ENCODE peak calls at places on chromosomes 7 and 10, in four cellular contexts. O, J, S and E are unnamed samples. For H3K4me1, the result is how much of the 10 kb centered on the place peaks cover.

GRCh38 chr7:100444311-100445278 is 8.3 kb upstream of the PPP1R35 start:
- DNase-seq in O (no peak), J (no peak), S (peak), E (no peak)

GRCh38 chr7:22632674-22633073 is 94.3 kb upstream of the IL6 start:
- DNase-seq in O (no peak), J (no peak), S (no peak), E (no peak)

GRCh38 chr10:106577266-106577665 is 587.2 kb downstream of the SORCS1 start:
- DNase-seq in O (no peak), J (no peak), S (no peak), E (peak)

GRCh38 chr7:157238087-157238486 is 98.7 kb upstream of the DNAJB6 start:
- DNase-seq in O (no peak), J (no peak), S (no peak), E (no peak)

GRCh38 chr10:112966191-112966855 is 16.3 kb downstream of the TCF7L2 start:
- DNase-seq in O (no peak), J (no peak), S (no peak), E (no peak)

GRCh38 chr10:94706089-94706488 is 22.6 kb downstream of the CYP2C18 start:
- DNase-seq in O (no peak), J (no peak), S (no peak), E (no peak)

GRCh38 chr7:77459311-77459726 is 43.2 kb upstream of the GSAP start:
- DNase-seq in O (no peak), J (no peak), S (no peak), E (no peak)

GRCh38 chr10:7889947-7890542 is 71.7 kb downstream of the TAF3 start:
- DNase-seq in O (no peak), J (no peak), S (no peak), E (no peak)

GRCh38 chr7:120554960-120555571 is 282.1 kb downstream of the KCND2 start:
- DNase-seq in O (no peak), J (no peak), S (no peak), E (peak)

GRCh38 chr10:17273403-17273802 is 45.4 kb downstream of the VIM start:
- DNase-seq in O (no peak), J (no peak), S (no peak), E (peak)

GRCh38 chr10:101939718-101940117 is 96.1 kb upstream of the KCNIP2 start:
- DNase-seq in O (no peak), J (no peak), S (no peak), E (no peak)

GRCh38 chr10:34756584-34756983 is 58.5 kb downstream of the PARD3 start:
- DNase-seq in O (no peak), J (no peak), S (no peak), E (no peak)

GRCh38 chr7:47361746-47362215 is 220.1 kb downstream of the TNS3 start:
- DNase-seq in O (no peak), J (no peak), S (no peak), E (peak)

GRCh38 chr10:120453319-120453718 is 3.7 kb upstream of the PLPP4 start:
- DNase-seq in O (no peak), J (no peak), S (no peak), E (no peak)

GRCh38 chr7:45157653-45158401 is at the start of gene RAMP3:
- DNase-seq in O (peak), J (no peak), S (no peak), E (no peak)

GRCh38 chr10:108862691-108863350 is 1060.5 kb downstream of the XPNPEP1 start:
- DNase-seq in O (no peak), J (no peak), S (no peak), E (no peak)

GRCh38 chr7:128955981-128956380 is 18.3 kb downstream of the IRF5 start:
- DNase-seq in O (no peak), J (no peak), S (no peak), E (no peak)

GRCh38 chr7:37052673-37053072 is 328.4 kb upstream of the AOAH start:
- DNase-seq in O (no peak), J (peak), S (no peak), E (no peak)

GRCh38 chr10:102322914-102323313 is 72.6 kb upstream of the NFKB2 start:
- DNase-seq in O (no peak), J (peak), S (no peak), E (no peak)

GRCh38 chr7:57403601-57404342 is 46.2 kb upstream of the ZNF716 start:
- DNase-seq in O (peak), J (no peak), S (peak), E (no peak)

GRCh38 chr7:31119249-31119648 is 67.1 kb downstream of the ADCYAP1R1 start:
- DNase-seq in O (no peak), J (no peak), S (no peak), E (no peak)

GRCh38 chr10:5536486-5536885 is 11.7 kb downstream of the CALML3 start:
- DNase-seq in O (peak), J (no peak), S (no peak), E (no peak)

GRCh38 chr10:116254422-116255152 is 18.4 kb downstream of the GFRA1 start:
- DNase-seq in O (no peak), J (no peak), S (no peak), E (no peak)

GRCh38 chr10:120979435-120980315 is 128.5 kb downstream of the WDR11 start:
- DNase-seq in O (peak), J (no peak), S (no peak), E (no peak)

GRCh38 chr10:46026106-46026505 is 4.3 kb downstream of the NCOA4 start:
- DNase-seq in O (no peak), J (no peak), S (no peak), E (no peak)

GRCh38 chr10:100739516-100740368 is 5.6 kb upstream of the PAX2 start:
- DNase-seq in O (no peak), J (no peak), S (no peak), E (no peak)

GRCh38 chr7:74029991-74030415 is 2.0 kb downstream of the ELN start:
- DNase-seq in O (no peak), J (no peak), S (no peak), E (no peak)

GRCh38 chr7:1085910-1086421 is 1.9 kb upstream of the GPER1 start:
- DNase-seq in O (peak), J (no peak), S (no peak), E (no peak)

GRCh38 chr10:114822771-114823463 is 1.3 kb downstream of the FHIP2A start:
- DNase-seq in O (no peak), J (no peak), S (no peak), E (no peak)

GRCh38 chr10:131825150-131825907 is 75.5 kb upstream of the PPP2R2D start:
- DNase-seq in O (peak), J (no peak), S (peak), E (no peak)

GRCh38 chr7:39458346-39458745 is 107.9 kb upstream of the YAE1 start:
- DNase-seq in O (no peak), J (no peak), S (no peak), E (no peak)

GRCh38 chr7:23157679-23158078 is 24.2 kb upstream of the NUP42 start:
- DNase-seq in O (no peak), J (no peak), S (no peak), E (no peak)

GRCh38 chr7:28408974-28409715 is 3.2 kb upstream of the CREB5 start:
- DNase-seq in O (peak), J (peak), S (peak), E (peak)

GRCh38 chr7:14834456-14834855 is 68.1 kb downstream of the DGKB start:
- DNase-seq in O (no peak), J (no peak), S (no peak), E (peak)

GRCh38 chr7:101784275-101785127 is 32.9 kb upstream of the CUX1 start:
- DNase-seq in O (no peak), J (no peak), S (no peak), E (no peak)

GRCh38 chr7:114789161-114789560 is 132.7 kb upstream of the MDFIC start:
- DNase-seq in O (no peak), J (no peak), S (no peak), E (no peak)

GRCh38 chr10:61688551-61689308 is 26.0 kb downstream of the CABCOCO1 start:
- DNase-seq in O (no peak), J (no peak), S (no peak), E (no peak)

GRCh38 chr10:61682323-61682722 is 19.6 kb downstream of the CABCOCO1 start:
- DNase-seq in O (no peak), J (no peak), S (no peak), E (no peak)

GRCh38 chr10:61683319-61683718 is 20.6 kb downstream of the CABCOCO1 start:
- DNase-seq in O (no peak), J (no peak), S (no peak), E (no peak)
- H3K4me1 ChIP-seq in O (under half), J (under half), S (under half), E (under half)

DNA sequence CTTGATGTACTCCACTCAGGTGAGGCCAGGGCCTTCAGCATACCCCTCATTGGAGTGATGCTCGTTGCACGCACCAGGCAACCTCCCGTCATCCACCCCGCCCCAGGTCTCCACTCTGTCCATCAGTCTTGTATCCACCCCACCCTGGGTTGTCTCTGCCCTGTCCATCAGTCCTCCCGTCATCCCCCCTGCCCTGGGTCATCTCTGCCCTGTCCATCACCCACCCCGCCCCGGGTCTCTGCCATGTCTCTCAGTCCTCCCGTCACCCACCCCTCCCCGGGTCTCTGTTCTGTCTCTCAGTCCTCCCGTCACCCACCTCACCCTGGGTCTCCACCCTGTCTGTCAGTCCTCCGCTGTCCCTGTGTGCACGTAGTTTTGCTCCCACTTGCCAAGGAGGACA is 59.9 kb downstream of the WDR37 start:
- DNase-seq in O (no peak), J (no peak), S (no peak), E (no peak)
- H3K4me1 ChIP-seq in O (under half), J (under half), S (under half), E (under half)

DNA sequence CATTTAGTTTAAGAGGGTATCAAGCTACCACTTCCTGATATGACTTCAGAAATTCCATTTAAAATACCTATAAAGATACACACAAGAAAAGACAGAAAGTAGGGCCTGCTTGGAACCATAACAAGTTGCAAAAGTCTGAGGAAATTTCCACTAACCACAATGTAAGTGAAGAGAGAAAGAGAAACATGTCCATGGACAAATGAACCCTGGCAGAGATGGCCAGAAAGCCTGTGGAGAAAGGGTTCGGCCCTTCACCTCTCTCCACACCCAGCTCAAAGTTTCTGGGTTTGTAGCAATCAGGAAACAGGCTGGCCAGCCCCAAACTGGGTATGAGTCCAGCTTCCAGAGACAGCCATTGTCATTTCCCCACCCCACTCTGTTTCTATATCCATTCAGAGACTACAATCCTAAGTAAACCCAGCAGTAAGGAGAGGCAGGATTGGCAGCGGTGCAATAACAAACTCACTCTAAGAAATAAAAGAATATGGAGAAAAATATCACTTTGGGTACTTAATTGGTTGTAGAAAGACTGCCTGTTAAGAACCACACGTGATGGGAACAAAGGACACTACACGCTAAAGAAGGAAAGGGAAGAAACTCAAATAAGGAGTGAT is 71.1 kb downstream of the STK17A start:
- DNase-seq in O (no peak), J (no peak), S (no peak), E (no peak)
- H3K4me1 ChIP-seq in O (under half), J (half or more), S (under half), E (under half)

GRCh38 chr7:50272808-50273207 is 31.7 kb upstream of the IKZF1 start:
- DNase-seq in O (no peak), J (no peak), S (no peak), E (no peak)
- H3K4me1 ChIP-seq in O (under half), J (half or more), S (under half), E (under half)

GRCh38 chr10:3805791-3806381 is 20.9 kb upstream of the KLF6 start:
- DNase-seq in O (no peak), J (peak), S (no peak), E (peak)

GRCh38 chr10:3807221-3807927 is 22.4 kb upstream of the KLF6 start:
- DNase-seq in O (no peak), J (no peak), S (no peak), E (no peak)

GRCh38 chr10:3807928-3808496 is 23.0 kb upstream of the KLF6 start:
- DNase-seq in O (no peak), J (no peak), S (peak), E (no peak)

GRCh38 chr10:3805227-3805790 is 20.3 kb upstream of the KLF6 start:
- DNase-seq in O (no peak), J (peak), S (no peak), E (peak)

GRCh38 chr10:3806603-3807002 is 21.6 kb upstream of the KLF6 start:
- DNase-seq in O (no peak), J (no peak), S (no peak), E (peak)
- H3K4me1 ChIP-seq in O (under half), J (half or more), S (under half), E (under half)

GRCh38 chr10:70827358-70827757 is 11.6 kb downstream of the SGPL1 start:
- DNase-seq in O (no peak), J (no peak), S (no peak), E (no peak)

GRCh38 chr10:70820976-70821750 is 5.4 kb downstream of the SGPL1 start:
- DNase-seq in O (no peak), J (no peak), S (no peak), E (no peak)

GRCh38 chr10:70822421-70822820 is 6.7 kb downstream of the SGPL1 start:
- DNase-seq in O (no peak), J (no peak), S (no peak), E (no peak)
- H3K4me1 ChIP-seq in O (under half), J (under half), S (under half), E (under half)

DNA sequence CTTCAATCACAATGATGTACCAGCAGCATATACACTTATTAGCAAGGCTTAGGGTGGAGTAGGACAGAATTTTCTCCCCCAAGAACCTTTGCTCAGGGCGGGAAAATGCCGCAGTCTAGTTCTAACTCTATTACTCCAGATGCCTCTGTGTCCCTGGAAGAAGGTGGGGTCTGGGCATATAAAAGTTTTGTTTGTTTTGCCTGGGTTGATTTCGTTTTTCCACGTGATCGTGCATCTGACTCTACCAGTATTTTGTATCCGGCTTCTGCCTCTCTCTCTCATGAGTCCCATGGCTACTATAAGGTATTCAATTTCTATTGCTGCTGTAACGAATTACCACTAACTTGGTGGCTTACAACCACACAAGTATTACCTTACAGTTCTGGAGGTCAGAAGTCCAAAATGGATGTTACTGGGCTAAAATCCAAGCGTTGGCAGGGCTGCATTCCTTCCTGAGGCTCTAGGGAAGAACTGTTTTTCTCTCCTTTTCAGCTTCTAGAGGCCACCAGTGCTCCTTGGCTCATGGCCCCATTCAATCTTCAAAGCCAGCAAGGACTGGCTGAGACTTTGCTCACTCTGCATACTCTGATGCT is 181.2 kb upstream of the PRSS58 start:
- DNase-seq in O (no peak), J (no peak), S (no peak), E (no peak)
- H3K4me1 ChIP-seq in O (under half), J (under half), S (under half), E (under half)

GRCh38 chr10:103616705-103617361 is 123.3 kb downstream of the NEURL1 start:
- DNase-seq in O (peak), J (no peak), S (peak), E (no peak)
- H3K4me1 ChIP-seq in O (half or more), J (under half), S (under half), E (under half)